ENCODE peak calls at places on chromosomes 2 and 18, in five cellular contexts. Y is tibial nerve, G is cardiac muscle cell, F is endothelial cell of umbilical vein, P is AG09319. U is an unnamed sample.

GRCh38 chr2:180002198-180002597 is 4.9 kb downstream of the CWC22 start:
- DNase-seq in G (no peak), Y (no peak), F (no peak), P (no peak), U (no peak)

GRCh38 chr2:111623380-111623779 is 260.6 kb downstream of the ANAPC1 start:
- DNase-seq in Y (no peak), F (no peak), P (no peak), G (no peak), U (no peak)

GRCh38 chr2:193428336-193428818 is 1233.6 kb upstream of the TMEFF2 start:
- DNase-seq in G (no peak), P (no peak), Y (no peak), F (no peak), U (no peak)

GRCh38 chr2:217010173-217010572 is 150.3 kb upstream of the TNP1 start:
- DNase-seq in F (no peak), P (no peak), G (no peak), Y (no peak), U (no peak)

GRCh38 chr2:112108238-112108832 is 29.9 kb upstream of the FBLN7 start:
- DNase-seq in G (peak; percentile 51), P (no peak), F (no peak), Y (no peak), U (no peak)

GRCh38 chr2:54240515-54241219 is 15.4 kb downstream of the TSPYL6 start:
- DNase-seq in P (no peak), F (no peak), G (peak; percentile 21), Y (peak; percentile 76), U (peak; percentile 6)

GRCh38 chr2:19607931-19608762 is 249.7 kb upstream of the OSR1 start:
- DNase-seq in F (no peak), P (no peak), Y (no peak), G (peak; percentile 71), U (peak; percentile 81)

GRCh38 chr2:182210669-182211068 is 216.2 kb downstream of the PDE1A start:
- DNase-seq in G (no peak), P (no peak), Y (no peak), F (no peak), U (no peak)

GRCh38 chr18:32383040-32383819 is 87.5 kb downstream of the GAREM1 start:
- DNase-seq in P (peak; percentile 52), G (peak; percentile 93), F (peak; percentile 99), Y (no peak), U (peak; percentile 19)

GRCh38 chr2:23606968-23607367 is 222.0 kb downstream of the KLHL29 start:
- DNase-seq in G (peak; percentile 48), F (no peak), Y (no peak), P (no peak), U (peak; percentile 68)

GRCh38 chr18:54215069-54215468 is 9.4 kb downstream of the MBD2 start:
- DNase-seq in P (no peak), F (no peak), G (peak; percentile 60), Y (no peak), U (peak; percentile 53)

GRCh38 chr2:219619235-219619634 is 8.2 kb upstream of the SLC4A3 start:
- DNase-seq in Y (no peak), P (no peak), F (no peak), G (peak; percentile 16), U (no peak)
- TF ChIP-seq CTCF in Y (no peak), P (no peak), F (no peak), G (no peak), U (no peak)

GRCh38 chr2:98058191-98058975 is 28.6 kb upstream of the VWA3B start:
- DNase-seq in F (no peak), P (no peak), G (no peak), Y (no peak), U (no peak)

GRCh38 chr2:98065804-98066203 is 21.2 kb upstream of the VWA3B start:
- DNase-seq in P (no peak), F (no peak), Y (no peak), G (no peak), U (no peak)

DNA sequence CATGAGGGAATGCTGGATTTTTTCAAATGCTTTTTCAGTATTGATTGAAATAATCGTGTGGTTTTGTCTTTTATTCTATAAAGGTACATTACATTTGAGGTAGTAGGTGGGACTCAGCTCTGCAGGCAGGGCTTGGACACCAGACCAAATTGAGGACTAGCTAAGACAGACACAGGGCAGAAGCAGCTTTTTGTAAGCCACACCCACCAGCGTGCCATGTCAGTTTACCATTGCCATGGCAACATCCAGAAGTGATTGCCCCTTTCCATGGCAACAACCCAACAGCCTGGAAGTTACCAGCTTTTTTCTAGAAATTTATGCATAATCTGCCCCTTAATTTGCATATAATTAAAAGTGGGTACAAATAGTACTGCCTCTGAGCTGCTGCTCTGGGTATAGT is 23.7 kb upstream of the VWA3B start:
- DNase-seq in G (no peak), P (no peak), Y (no peak), F (no peak), U (no peak)
- TF ChIP-seq CTCF in G (no peak), P (no peak), Y (no peak), F (no peak), U (no peak)

GRCh38 chr2:67854798-67855197 is 208.0 kb downstream of the C1D start:
- DNase-seq in Y (no peak), G (no peak), F (no peak), P (no peak), U (no peak)
- TF ChIP-seq CTCF in Y (no peak), G (no peak), F (no peak), P (no peak), U (peak; percentile 22)

GRCh38 chr2:89833116-89833779 is 1141.8 kb downstream of the RPIA start:
- DNase-seq in G (no peak), F (peak; percentile 72), Y (no peak), P (no peak), U (peak; percentile 12)
- TF ChIP-seq CTCF in G (no peak), F (no peak), Y (no peak), P (no peak), U (no peak)